ENCODE peak calls at places on chromosomes 6 and 20, in nine cellular contexts. V is mesothelial cell of epicardium, U is left ventricle myocardium inferior, E is pancreas, L is neural progenitor cell, X is testis, Q is activated B cell treated with CpG ODN at 0.5 μM for 24 hours, T is H1, J is breast epithelium. K is an unnamed sample.

GRCh38 chr6:118639054-118639964 is 12.1 kb downstream of the CEP85L start:
- DNase-seq in U (no peak), L (no peak), X (no peak), V (no peak), Q (no peak), T (no peak), E (no peak), J (no peak), K (no peak)

GRCh38 chr20:10848810-10849370 is 175.1 kb upstream of the JAG1 start:
- DNase-seq in U (peak), E (no peak), L (no peak), X (peak), V (no peak), Q (no peak), T (peak), J (no peak), K (no peak)

GRCh38 chr6:101645770-101646169 is 252.3 kb downstream of the GRIK2 start:
- DNase-seq in T (no peak), J (no peak), X (no peak), V (no peak), U (no peak), Q (no peak), E (no peak), L (no peak), K (no peak)

GRCh38 chr6:78935561-78935960 is 68.2 kb downstream of the IRAK1BP1 start:
- DNase-seq in X (no peak), T (no peak), E (no peak), L (no peak), V (no peak), Q (no peak), J (no peak), U (no peak), K (no peak)

GRCh38 chr6:34638834-34639736 is 57.5 kb downstream of the ILRUN start:
- DNase-seq in J (no peak), X (no peak), T (no peak), U (no peak), L (no peak), E (no peak), V (no peak), Q (no peak), K (no peak)

GRCh38 chr6:16524380-16524707 is 236.9 kb downstream of the ATXN1 start:
- DNase-seq in X (no peak), T (no peak), V (no peak), Q (no peak), U (no peak), E (no peak), J (no peak), L (no peak), K (peak)

GRCh38 chr6:79673947-79674346 is 42.8 kb downstream of the SH3BGRL2 start:
- DNase-seq in V (no peak), T (no peak), L (no peak), U (no peak), Q (no peak), E (no peak), X (no peak), J (no peak), K (no peak)

GRCh38 chr20:49706548-49707517 is 6.8 kb downstream of the B4GALT5 start:
- DNase-seq in X (no peak), J (no peak), U (no peak), E (no peak), V (no peak), L (peak), T (no peak), Q (no peak), K (no peak)

GRCh38 chr20:33859157-33859695 is 48.1 kb downstream of the CHMP4B start:
- DNase-seq in T (no peak), Q (no peak), X (no peak), L (no peak), U (no peak), E (no peak), J (no peak), V (no peak), K (peak)

GRCh38 chr20:47272893-47273590 is 83.5 kb downstream of the ZMYND8 start:
- DNase-seq in Q (no peak), L (peak), T (peak), V (peak), U (no peak), E (peak), J (no peak), X (peak), K (peak)

GRCh38 chr20:51372176-51372803 is 170.2 kb downstream of the NFATC2 start:
- DNase-seq in T (peak), Q (peak), L (peak), X (peak), E (peak), V (peak), U (peak), J (peak), K (peak)

GRCh38 chr6:108874470-108875160 is 26.4 kb downstream of the ARMC2 start:
- DNase-seq in U (no peak), T (no peak), J (no peak), V (no peak), L (no peak), Q (no peak), E (no peak), X (no peak), K (peak)

GRCh38 chr20:43821795-43822194 is 92.9 kb upstream of the TOX2 start:
- DNase-seq in E (no peak), L (no peak), U (no peak), V (no peak), J (no peak), X (no peak), T (no peak), Q (no peak), K (peak)

GRCh38 chr6:115612796-115613479 is 447.8 kb downstream of the FRK start:
- DNase-seq in L (no peak), J (no peak), X (no peak), T (no peak), U (no peak), E (no peak), V (no peak), Q (no peak), K (no peak)

GRCh38 chr6:29976588-29977424 is 34.5 kb downstream of the HLA-A start:
- DNase-seq in X (peak), J (peak), V (peak), E (peak), Q (peak), U (peak), T (no peak), L (peak), K (peak)

GRCh38 chr20:21395666-21396044 is 1.7 kb downstream of the NKX2-4 start:
- DNase-seq in U (no peak), J (no peak), E (no peak), T (no peak), L (peak), V (peak), Q (no peak), X (peak), K (peak)

GRCh38 chr6:164108092-164108491 is 693.6 kb downstream of the QKI start:
- DNase-seq in X (no peak), J (no peak), T (no peak), Q (no peak), V (no peak), E (no peak), L (no peak), U (no peak), K (no peak)

DNA sequence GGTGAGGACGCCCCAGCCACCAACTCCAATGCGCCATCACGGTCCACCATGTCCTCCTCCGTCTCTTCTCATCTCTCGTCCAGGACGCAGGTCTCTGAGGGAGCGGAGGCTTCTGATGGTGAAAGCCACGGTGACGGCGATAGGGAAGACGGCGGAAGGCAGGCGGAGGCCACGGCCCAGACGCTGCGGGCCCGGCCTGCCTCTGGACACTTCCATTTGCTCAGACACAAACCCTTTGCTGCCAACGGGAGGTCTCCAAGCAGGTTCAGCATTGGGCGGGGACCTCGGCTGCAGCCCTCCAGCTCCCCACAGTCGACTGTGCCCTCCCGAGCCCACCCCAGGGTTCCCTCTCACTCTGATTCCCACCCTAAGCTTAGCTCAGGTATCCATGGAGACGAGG is 63.6 kb downstream of the FNDC1 start:
- DNase-seq in X (no peak), V (no peak), L (no peak), J (no peak), T (no peak), E (no peak), U (no peak), Q (no peak), K (no peak)
- TF ChIP-seq CTCF in X (no peak), V (no peak), L (no peak), J (no peak), T (no peak), E (no peak), U (no peak), Q (no peak), K (no peak)

GRCh38 chr20:62708591-62709536 is at the start of gene NTSR1:
- DNase-seq in X (no peak), E (no peak), L (peak), V (no peak), Q (no peak), T (no peak), J (no peak), U (no peak), K (no peak)
- TF ChIP-seq CTCF in X (no peak), E (no peak), L (peak), V (no peak), Q (no peak), T (peak), J (no peak), U (no peak), K (no peak)

GRCh38 chr6:161351855-161352254 is 78.0 kb upstream of the AGPAT4 start:
- DNase-seq in V (no peak), T (no peak), Q (no peak), X (no peak), E (no peak), J (no peak), L (no peak), U (no peak), K (peak)

GRCh38 chr6:161354241-161354840 is 80.5 kb upstream of the AGPAT4 start:
- DNase-seq in V (no peak), Q (no peak), E (no peak), J (no peak), L (no peak), U (no peak), T (no peak), X (no peak), K (no peak)

GRCh38 chr6:161354956-161355355 is 81.1 kb upstream of the AGPAT4 start:
- DNase-seq in J (no peak), V (no peak), X (no peak), Q (no peak), E (no peak), T (no peak), U (no peak), L (no peak), K (no peak)

GRCh38 chr6:161355731-161356130 is 81.9 kb upstream of the AGPAT4 start:
- DNase-seq in V (no peak), X (no peak), J (no peak), T (no peak), L (no peak), Q (no peak), U (no peak), E (no peak), K (no peak)

GRCh38 chr6:161353208-161353613 is 79.3 kb upstream of the AGPAT4 start:
- DNase-seq in J (no peak), L (peak), Q (no peak), T (peak), U (no peak), V (no peak), E (no peak), X (no peak), K (no peak)
- TF ChIP-seq CTCF in J (no peak), L (peak), Q (no peak), T (peak), U (peak), V (no peak), E (no peak), X (no peak), K (no peak)

GRCh38 chr6:32427218-32427617 is 12.5 kb upstream of the HLA-DRA start:
- DNase-seq in J (no peak), U (no peak), L (no peak), E (no peak), X (no peak), V (no peak), T (no peak), Q (no peak), K (no peak)

GRCh38 chr6:32431142-32431541 is 8.5 kb upstream of the HLA-DRA start:
- DNase-seq in E (no peak), V (no peak), U (no peak), X (no peak), Q (no peak), J (no peak), L (no peak), T (no peak), K (no peak)

GRCh38 chr6:32427934-32428474 is 11.7 kb upstream of the HLA-DRA start:
- DNase-seq in T (no peak), L (no peak), J (no peak), V (no peak), X (no peak), U (no peak), E (no peak), Q (no peak), K (no peak)

GRCh38 chr6:32430179-32430578 is 9.5 kb upstream of the HLA-DRA start:
- DNase-seq in J (no peak), U (no peak), V (no peak), E (no peak), T (no peak), L (no peak), X (no peak), Q (no peak), K (no peak)

GRCh38 chr6:32432050-32432450 is 7.6 kb upstream of the HLA-DRA start:
- DNase-seq in V (no peak), Q (no peak), U (no peak), T (no peak), L (peak), X (no peak), E (no peak), J (no peak), K (no peak)
- TF ChIP-seq CTCF in V (peak), Q (peak), U (peak), T (peak), L (peak), X (peak), E (peak), J (peak), K (peak)

K was measured in activated CD8-positive, alpha-beta T cell treated with anti-CD3 and anti-CD28 coated beads for 36 hours.